ENCODE peak calls at places on chromosome 1, in seven cellular contexts. I, X, Y, T, J, A and U are unnamed samples.

GRCh38 chr1:36094621-36095061 is 5.9 kb downstream of the ADPRS start:
- DNase-seq in I (no peak), X (no peak), Y (no peak), T (no peak), J (no peak), A (no peak), U (no peak)

GRCh38 chr1:41592451-41593125 is 108.1 kb upstream of the EDN2 start:
- DNase-seq in I (no peak), X (no peak), Y (no peak), T (no peak), J (no peak), A (no peak), U (no peak)

GRCh38 chr1:203534526-203534925 is 40.6 kb downstream of the OPTC start:
- DNase-seq in I (peak), X (no peak), Y (no peak), T (peak), J (no peak), A (peak), U (no peak)

GRCh38 chr1:223175032-223175431 is 32.0 kb upstream of the TLR5 start:
- DNase-seq in I (peak), X (no peak), Y (peak), T (no peak), J (no peak), A (no peak), U (no peak)

GRCh38 chr1:198443374-198444233 is 96.9 kb downstream of the ATP6V1G3 start:
- DNase-seq in I (peak), X (no peak), Y (peak), T (peak), J (no peak), A (peak), U (no peak)

GRCh38 chr1:153195216-153195615 is 8.0 kb upstream of the LELP1 start:
- DNase-seq in I (no peak), X (no peak), Y (no peak), T (no peak), J (no peak), A (no peak), U (no peak)

GRCh38 chr1:200512191-200512590 is 102.4 kb upstream of the ZNF281 start:
- DNase-seq in I (peak), X (no peak), Y (no peak), T (peak), J (no peak), A (no peak), U (no peak)

GRCh38 chr1:209742409-209743144 is 13.3 kb upstream of the TRAF3IP3 start:
- DNase-seq in I (peak), X (no peak), Y (peak), T (peak), J (no peak), A (no peak), U (no peak)

GRCh38 chr1:3775498-3776230 is 3.1 kb downstream of the SMIM1 start:
- DNase-seq in I (peak), X (peak), Y (peak), T (peak), J (peak), A (no peak), U (no peak)

GRCh38 chr1:108817016-108817415 is 39.9 kb downstream of the AKNAD1 start:
- DNase-seq in I (peak), X (no peak), Y (no peak), T (peak), J (no peak), A (no peak), U (no peak)

GRCh38 chr1:110007045-110007444 is 22.5 kb downstream of the AHCYL1 start:
- DNase-seq in I (no peak), X (no peak), Y (no peak), T (no peak), J (no peak), A (no peak), U (no peak)

GRCh38 chr1:214739621-214740238 is 136.7 kb downstream of the CENPF start:
- DNase-seq in I (peak), X (no peak), Y (no peak), T (no peak), J (no peak), A (no peak), U (no peak)

GRCh38 chr1:233982827-233983518 is 78.5 kb downstream of the SLC35F3 start:
- DNase-seq in I (no peak), X (no peak), Y (no peak), T (no peak), J (no peak), A (no peak), U (no peak)

GRCh38 chr1:50913954-50914353 is 46.1 kb downstream of the FAF1 start:
- DNase-seq in I (peak), X (no peak), Y (no peak), T (no peak), J (no peak), A (no peak), U (no peak)

GRCh38 chr1:168386949-168387586 is 106.4 kb downstream of the TBX19 start:
- DNase-seq in I (no peak), X (peak), Y (peak), T (no peak), J (no peak), A (peak), U (peak)

GRCh38 chr1:117512728-117513321 is 93.0 kb upstream of the TENT5C start:
- DNase-seq in I (peak), X (no peak), Y (no peak), T (peak), J (no peak), A (no peak), U (peak)

GRCh38 chr1:202259705-202260104 is 66.1 kb downstream of the LGR6 start:
- DNase-seq in I (no peak), X (peak), Y (no peak), T (no peak), J (no peak), A (no peak), U (no peak)

GRCh38 chr1:100969336-100969735 is 56.2 kb downstream of the DPH5 start:
- DNase-seq in I (no peak), X (no peak), Y (no peak), T (no peak), J (no peak), A (no peak), U (no peak)

GRCh38 chr1:211699059-211699458 is 23.6 kb upstream of the NEK2 start:
- DNase-seq in I (no peak), X (peak), Y (no peak), T (no peak), J (no peak), A (no peak), U (no peak)

GRCh38 chr1:110134050-110134595 is 16.2 kb upstream of the SLC6A17 start:
- DNase-seq in I (peak), X (no peak), Y (no peak), T (no peak), J (no peak), A (no peak), U (no peak)

GRCh38 chr1:167438171-167439138 is 79.9 kb downstream of the CD247 start:
- DNase-seq in I (no peak), X (no peak), Y (no peak), T (no peak), J (no peak), A (no peak), U (no peak)

GRCh38 chr1:233172201-233172600 is 123.3 kb downstream of the PCNX2 start:
- DNase-seq in I (peak), X (no peak), Y (peak), T (no peak), J (no peak), A (peak), U (no peak)

GRCh38 chr1:154807048-154807591 is 63.0 kb downstream of the KCNN3 start:
- DNase-seq in I (no peak), X (no peak), Y (no peak), T (no peak), J (no peak), A (peak), U (no peak)

GRCh38 chr1:30514945-30515344 is 208.4 kb downstream of the MATN1 start:
- DNase-seq in I (no peak), X (peak), Y (no peak), T (no peak), J (no peak), A (no peak), U (no peak)

GRCh38 chr1:46555826-46556619 is 4.6 kb upstream of the KNCN start:
- DNase-seq in I (no peak), X (no peak), Y (no peak), T (no peak), J (no peak), A (no peak), U (no peak)

GRCh38 chr1:85616011-85616705 is 35.6 kb downstream of the CCN1 start:
- DNase-seq in I (no peak), X (peak), Y (no peak), T (no peak), J (no peak), A (peak), U (no peak)

GRCh38 chr1:214546886-214547641 is 4.3 kb downstream of the PTPN14 start:
- DNase-seq in I (no peak), X (no peak), Y (no peak), T (no peak), J (no peak), A (no peak), U (no peak)

GRCh38 chr1:204172404-204173049 is 6.4 kb upstream of the REN start:
- DNase-seq in I (peak), X (no peak), Y (no peak), T (no peak), J (no peak), A (no peak), U (no peak)

GRCh38 chr1:117929340-117930172 is at the start of the genes GDAP2 and WDR3:
- DNase-seq in I (peak), X (peak), Y (peak), T (peak), J (peak), A (peak), U (peak)

GRCh38 chr1:71023515-71023914 is 24.1 kb downstream of the PTGER3 start:
- DNase-seq in I (no peak), X (no peak), Y (no peak), T (no peak), J (no peak), A (no peak), U (no peak)

GRCh38 chr1:74766579-74766978 is 33.6 kb downstream of the TYW3 start:
- DNase-seq in I (peak), X (no peak), Y (no peak), T (no peak), J (no peak), A (no peak), U (no peak)

GRCh38 chr1:78501203-78501602 is 10.4 kb downstream of the PTGFR start:
- DNase-seq in I (no peak), X (no peak), Y (no peak), T (no peak), J (no peak), A (no peak), U (no peak)

GRCh38 chr1:205228052-205228451 is 306 bp downstream of the TMCC2 start:
- DNase-seq in I (no peak), X (no peak), Y (no peak), T (no peak), J (no peak), A (no peak), U (no peak)

DNA sequence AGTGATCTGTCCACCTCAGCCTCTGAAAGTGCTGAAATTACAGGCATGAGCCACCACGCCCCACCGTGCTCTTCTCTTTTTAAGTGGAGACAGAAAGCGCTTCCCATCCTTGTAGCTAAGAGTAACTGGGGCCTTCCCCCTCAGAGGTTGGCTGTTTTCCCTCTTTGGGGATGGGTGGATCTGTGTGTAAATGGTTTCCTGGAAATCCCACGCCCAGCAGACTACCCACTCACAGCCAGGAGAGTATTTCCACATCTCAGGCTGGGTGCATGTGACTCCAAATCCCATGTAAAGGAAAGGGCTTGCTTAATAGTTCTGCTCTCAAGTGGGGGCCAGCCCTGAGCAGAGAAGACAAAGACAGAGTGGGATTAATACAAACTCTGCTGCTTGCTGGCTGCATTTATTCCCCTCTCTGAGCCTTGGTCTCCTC is 19.6 kb upstream of the TCEA3 start:
- DNase-seq in I (peak), X (no peak), Y (no peak), T (peak), J (no peak), A (no peak), U (no peak)
- H3K9ac ChIP-seq in I (no peak), X (no peak), Y (no peak), T (peak), J (no peak), A (no peak), U (no peak)

GRCh38 chr1:162696286-162696862 is 64.1 kb downstream of the DDR2 start:
- DNase-seq in I (peak), X (peak), Y (peak), T (peak), J (peak), A (no peak), U (peak)
- H3K18ac ChIP-seq in I (peak), X (peak), Y (peak), T (peak), J (peak), A (no peak), U (peak)

GRCh38 chr1:192489748-192490147 is 85.8 kb upstream of the RGS1 start:
- DNase-seq in I (peak), X (peak), Y (peak), T (peak), J (no peak), A (peak), U (no peak)
- H3K9ac ChIP-seq in I (no peak), X (no peak), Y (no peak), T (peak), J (no peak), A (no peak), U (no peak)

DNA sequence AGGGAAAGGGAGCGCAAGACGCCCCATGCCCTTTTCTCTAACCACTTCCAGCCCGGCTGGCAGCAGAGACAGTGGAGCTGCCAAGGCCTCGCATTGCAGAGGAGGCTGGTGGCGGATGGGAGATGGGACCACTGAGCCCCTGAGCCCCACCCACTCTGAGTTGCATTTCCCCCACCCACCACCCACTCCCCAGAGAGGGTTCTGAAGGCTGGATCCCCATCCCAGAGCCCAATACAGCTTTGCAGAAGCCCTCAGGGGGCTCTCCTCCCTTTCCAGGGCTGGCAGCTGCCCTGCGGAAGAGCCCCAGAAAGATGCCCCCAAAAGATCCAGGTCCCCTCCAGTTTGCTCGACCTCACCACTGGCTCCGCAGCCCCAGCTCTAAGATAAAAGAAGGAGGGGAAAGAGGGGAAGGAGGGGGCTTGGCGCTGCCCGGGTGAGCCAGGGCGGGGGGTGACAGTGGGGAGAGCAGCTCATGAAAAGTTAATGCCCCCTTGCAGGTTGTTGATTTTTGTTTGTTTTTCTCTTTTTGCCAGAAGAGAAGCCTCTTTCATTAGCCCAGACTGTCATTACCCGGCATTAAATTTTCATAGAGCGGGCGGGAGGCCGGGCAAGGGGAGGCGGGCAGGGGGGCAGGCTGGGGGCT is 38.4 kb upstream of the CASZ1 start:
- DNase-seq in I (no peak), X (peak), Y (no peak), T (no peak), J (no peak), A (no peak), U (no peak)
- H3K18ac ChIP-seq in I (no peak), X (no peak), Y (no peak), T (no peak), J (peak), A (no peak), U (peak)